ENCODE peak calls at places on chromosomes 7 and 10, in eight cellular contexts. C, S, E, G, L, W, Q and V are unnamed samples.

GRCh38 chr7:150781016-150781415 is 19.1 kb downstream of the TMEM176B start:
- DNase-seq in W (no peak), L (no peak), G (no peak), E (no peak), C (no peak), Q (no peak), S (peak; percentile 81), V (no peak)

GRCh38 chr10:61592581-61592980 is 70.1 kb upstream of the CABCOCO1 start:
- DNase-seq in L (no peak), Q (no peak), E (peak; percentile 21), W (no peak), G (no peak), S (no peak), C (no peak), V (no peak)

GRCh38 chr7:24851791-24852190 is 94.5 kb upstream of the GSDME start:
- DNase-seq in G (no peak), E (no peak), C (no peak), L (no peak), S (peak; percentile 79), Q (peak; percentile 30), W (no peak), V (no peak)

GRCh38 chr10:71068811-71069411 is 143.5 kb upstream of the UNC5B start:
- DNase-seq in Q (peak; percentile 89), G (no peak), C (no peak), S (peak; percentile 2), E (no peak), W (peak; percentile 67), L (no peak), V (no peak)

GRCh38 chr7:94823952-94824351 is 83.4 kb upstream of the PPP1R9A start:
- DNase-seq in Q (peak; percentile 51), E (no peak), L (no peak), W (no peak), S (peak; percentile 1), G (no peak), C (no peak), V (no peak)

GRCh38 chr10:111506266-111507034 is 429.6 kb downstream of the ADRA2A start:
- DNase-seq in C (no peak), G (no peak), Q (no peak), L (no peak), S (no peak), W (no peak), E (no peak), V (no peak)

GRCh38 chr10:60400366-60400765 is 10.7 kb upstream of the ANK3 start:
- DNase-seq in S (no peak), E (no peak), C (no peak), L (no peak), W (no peak), Q (no peak), G (no peak), V (no peak)

GRCh38 chr7:88401009-88401623 is 94.4 kb upstream of the STEAP4 start:
- DNase-seq in C (no peak), Q (peak; percentile 3), L (no peak), E (peak; percentile 21), S (no peak), W (no peak), G (no peak), V (no peak)

GRCh38 chr10:66941491-66941890 is 15.7 kb downstream of the LRRTM3 start:
- DNase-seq in W (no peak), G (no peak), L (no peak), Q (no peak), E (no peak), S (no peak), C (peak; percentile 18), V (peak; percentile 73)

GRCh38 chr7:85341121-85341520 is 154.3 kb upstream of the SEMA3D start:
- DNase-seq in C (no peak), S (no peak), W (no peak), G (no peak), Q (no peak), E (no peak), L (no peak), V (no peak)

GRCh38 chr10:48885376-48885775 is 54.3 kb downstream of the LRRC18 start:
- DNase-seq in W (no peak), Q (peak; percentile 28), L (no peak), E (peak; percentile 19), C (no peak), G (no peak), S (no peak), V (no peak)

GRCh38 chr10:62589689-62590088 is 214.8 kb upstream of the ADO start:
- DNase-seq in W (no peak), L (no peak), E (no peak), Q (no peak), G (no peak), C (no peak), S (peak; percentile 18), V (no peak)

GRCh38 chr10:38025283-38025682 is 14.8 kb downstream of the ZNF33A start:
- DNase-seq in G (no peak), W (no peak), E (peak; percentile 71), S (no peak), Q (no peak), L (no peak), C (no peak), V (no peak)

GRCh38 chr7:102973096-102973802 is 60.4 kb downstream of the LRRC17 start:
- DNase-seq in L (no peak), G (no peak), S (no peak), W (no peak), E (no peak), C (peak; percentile 8), Q (no peak), V (no peak)

GRCh38 chr7:100568936-100569844 is 4.5 kb downstream of the SAP25 start:
- DNase-seq in S (no peak), G (peak; percentile 76), Q (no peak), L (no peak), C (peak; percentile 87), E (peak; percentile 57), W (peak; percentile 40), V (peak; percentile 46)

GRCh38 chr7:13414661-13415105 is 574.8 kb downstream of the ETV1 start:
- DNase-seq in W (peak; percentile 4), C (no peak), Q (peak; percentile 1), S (no peak), G (no peak), L (no peak), E (no peak), V (no peak)

GRCh38 chr10:61803269-61803668 is 98.2 kb upstream of the ARID5B start:
- DNase-seq in G (no peak), L (no peak), E (no peak), W (no peak), Q (no peak), C (no peak), S (no peak), V (no peak)

GRCh38 chr7:66668677-66669076 is 40.0 kb downstream of the KCTD7 start:
- DNase-seq in S (no peak), Q (no peak), L (no peak), W (no peak), G (no peak), E (no peak), C (no peak), V (no peak)

GRCh38 chr10:60388709-60389241 is 900 bp downstream of the ANK3 start:
- DNase-seq in G (no peak), E (no peak), C (no peak), W (no peak), Q (no peak), L (no peak), S (no peak), V (no peak)

GRCh38 chr10:86362566-86363183 is 3.9 kb downstream of the GRID1 start:
- DNase-seq in W (no peak), L (no peak), G (no peak), S (no peak), Q (no peak), E (no peak), C (no peak), V (no peak)

GRCh38 chr7:29565186-29565540 is 1.5 kb downstream of the PRR15 start:
- DNase-seq in Q (no peak), S (peak; percentile 1), L (no peak), E (no peak), C (no peak), G (no peak), W (no peak), V (no peak)

GRCh38 chr7:97179454-97180104 is 62.1 kb downstream of the SDHAF3 start:
- DNase-seq in L (peak; percentile 27), G (no peak), E (peak; percentile 66), C (no peak), S (peak; percentile 65), Q (peak; percentile 73), W (peak; percentile 34), V (peak; percentile 31)

DNA sequence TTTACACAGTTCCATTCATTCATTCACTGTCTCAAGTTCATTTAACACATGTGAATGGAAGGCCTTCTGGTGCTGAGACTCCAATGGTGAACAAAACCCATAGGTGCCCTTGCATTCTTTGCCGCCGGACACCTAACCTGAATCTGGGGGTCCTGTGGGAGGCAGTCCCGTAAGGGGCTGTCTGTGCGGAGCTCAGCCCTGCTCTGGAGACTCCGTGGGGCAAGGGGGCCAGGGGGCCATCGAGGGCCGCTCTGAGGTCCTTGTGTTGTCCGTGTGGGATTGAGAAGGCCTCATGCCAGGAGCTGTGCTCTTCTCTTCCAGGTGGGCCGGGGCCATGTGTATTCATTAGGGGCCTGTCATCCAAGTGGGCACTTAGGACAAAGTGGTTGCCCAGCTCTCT is 15.3 kb downstream of the PTPRE start:
- DNase-seq in C (no peak), Q (no peak), E (no peak), L (no peak), W (no peak), G (no peak), S (no peak), V (no peak)
- H3K27ac ChIP-seq in C (peak overlapping the region; percentile 75), Q (peak overlapping the region; percentile 95), E (no peak overlapping the region), L (no peak overlapping the region), W (peak overlapping the region; percentile 44), G (peak overlapping the region; percentile 63), S (no peak overlapping the region), V (peak overlapping the region; percentile 76)

GRCh38 chr7:844514-844913 is 12.2 kb downstream of the SUN1 start:
- DNase-seq in Q (no peak), S (no peak), W (no peak), E (no peak), L (no peak), C (peak; percentile 65), G (no peak), V (no peak)
- H3K27ac ChIP-seq in Q (peak overlapping the region; percentile 18), S (no peak overlapping the region), W (no peak overlapping the region), E (no peak overlapping the region), L (no peak overlapping the region), C (no peak overlapping the region), G (no peak overlapping the region), V (no peak overlapping the region)

DNA sequence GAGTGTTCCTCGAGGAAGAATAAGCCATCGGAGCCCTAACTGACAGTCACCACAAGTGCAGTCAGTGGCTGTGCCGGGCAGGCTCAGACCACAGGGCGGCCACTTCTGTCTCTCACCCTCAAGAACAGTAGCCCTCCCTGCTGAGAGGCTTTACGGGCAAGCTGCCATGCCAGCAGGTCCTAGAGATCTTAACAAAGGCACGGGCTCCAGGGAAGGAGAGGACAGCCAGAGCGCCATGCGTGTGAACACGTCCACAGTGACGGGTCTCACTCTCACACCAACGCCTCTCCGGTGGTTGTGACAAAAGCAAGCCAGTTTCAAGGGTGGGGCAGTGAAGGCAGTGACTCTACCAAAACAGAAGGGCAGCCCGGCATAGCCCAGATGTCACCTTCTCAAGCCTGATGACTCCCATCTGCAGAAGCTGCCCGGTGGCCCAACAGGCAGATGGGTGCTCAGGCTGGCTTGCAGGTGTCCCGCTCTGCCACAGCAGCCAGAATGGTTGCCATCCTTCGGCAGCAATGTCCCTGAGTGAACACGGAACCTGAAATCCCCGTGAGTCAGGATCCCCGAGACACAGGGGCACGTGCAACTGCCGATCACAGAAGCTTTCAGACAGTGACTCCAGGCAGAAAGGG is 102.0 kb downstream of the FAM53B start:
- DNase-seq in Q (no peak), C (no peak), S (no peak), L (no peak), E (no peak), W (peak; percentile 60), G (peak; percentile 85), V (no peak)
- H3K27ac ChIP-seq in Q (peak overlapping the region; percentile 80), C (peak overlapping the region; percentile 86), S (no peak overlapping the region), L (peak overlapping the region; percentile 72), E (no peak overlapping the region), W (peak overlapping the region; percentile 68), G (peak overlapping the region; percentile 77), V (peak overlapping the region; percentile 98)

GRCh38 chr7:52639981-52640380 is 395.5 kb upstream of the POM121L12 start:
- DNase-seq in C (no peak), W (no peak), E (no peak), S (no peak), G (no peak), L (no peak), Q (no peak), V (no peak)
- H3K27ac ChIP-seq in C (no peak overlapping the region), W (no peak overlapping the region), E (no peak overlapping the region), S (no peak overlapping the region), G (no peak overlapping the region), L (no peak overlapping the region), Q (no peak overlapping the region), V (no peak overlapping the region)